ENCODE peak calls at places on chromosomes 16 and 17, in eight cellular contexts. T is activated CD8-positive, alpha-beta T cell treated with anti-CD3 and anti-CD28 coated beads for 36 hours; P is Right ventricle myocardium superior; N is right lobe of liver; Z is pancreas; G is RWPE2; X is HCT116; Q is gastroesophageal sphincter. C is an unnamed sample.

GRCh38 chr16:53888222-53888621 is 184.3 kb downstream of the FTO start:
- ATAC-seq in G (no peak), P (no peak), Z (no peak), X (no peak), T (no peak), Q (no peak), N (no peak), C (no peak)

GRCh38 chr16:12228607-12229499 is 252.3 kb downstream of the SNX29 start:
- ATAC-seq in P (peak), N (peak), Z (peak), T (peak), X (peak), G (peak), Q (peak), C (peak)

GRCh38 chr16:86299882-86300490 is 210.3 kb upstream of the FOXF1 start:
- ATAC-seq in N (no peak), G (no peak), X (no peak), Z (no peak), Q (no peak), T (no peak), P (no peak), C (no peak)

GRCh38 chr17:79874329-79874981 is 35.2 kb upstream of the CBX4 start:
- ATAC-seq in P (peak), Q (no peak), N (peak), G (peak), X (peak), Z (peak), T (peak), C (peak)

GRCh38 chr17:47670064-47670463 is 20.3 kb downstream of the KPNB1 start:
- ATAC-seq in Z (no peak), G (no peak), T (peak), P (no peak), Q (no peak), N (peak), X (no peak), C (no peak)

GRCh38 chr16:56189990-56190902 is 1.0 kb upstream of the GNAO1 start:
- ATAC-seq in Z (peak), N (peak), P (peak), Q (no peak), T (no peak), G (no peak), X (no peak), C (no peak)

GRCh38 chr16:13070268-13070667 is 168.9 kb downstream of the SHISA9 start:
- ATAC-seq in P (no peak), T (no peak), N (no peak), Q (no peak), G (no peak), X (no peak), Z (peak), C (no peak)

GRCh38 chr16:54068212-54068611 is 218.4 kb downstream of the IRX3 start:
- ATAC-seq in Q (no peak), Z (no peak), T (no peak), N (no peak), P (no peak), X (no peak), G (no peak), C (no peak)

GRCh38 chr17:49707246-49707607 is 537 bp downstream of the SLC35B1 start:
- ATAC-seq in G (no peak), Z (no peak), N (no peak), T (no peak), P (no peak), Q (no peak), X (no peak), C (peak)

GRCh38 chr17:43873091-43873490 is 26.1 kb downstream of the CD300LG start:
- ATAC-seq in Q (no peak), G (no peak), Z (no peak), X (no peak), N (no peak), P (no peak), T (no peak), C (no peak)

GRCh38 chr16:84742561-84743200 is 42.9 kb downstream of the USP10 start:
- ATAC-seq in P (no peak), N (no peak), Q (no peak), G (no peak), Z (no peak), X (no peak), T (no peak), C (no peak)

GRCh38 chr17:47225436-47225858 is 16.3 kb downstream of the MYL4 start:
- ATAC-seq in Q (peak), X (no peak), G (peak), N (peak), T (no peak), Z (peak), P (peak), C (peak)

GRCh38 chr16:84898447-84898846 is 78.7 kb downstream of the CRISPLD2 start:
- ATAC-seq in G (peak), T (peak), Q (peak), Z (peak), P (peak), X (no peak), N (no peak), C (no peak)

GRCh38 chr17:42953669-42954068 is 10.6 kb downstream of the AARSD1 start:
- ATAC-seq in G (no peak), T (no peak), P (no peak), X (no peak), N (no peak), Q (no peak), Z (peak), C (no peak)

GRCh38 chr17:58764373-58764772 is 8.7 kb downstream of the PPM1E start:
- ATAC-seq in Z (no peak), Q (no peak), T (no peak), P (no peak), G (no peak), N (no peak), X (no peak), C (no peak)

GRCh38 chr16:78961464-78961863 is 639.1 kb downstream of the MAF start:
- ATAC-seq in Z (no peak), Q (no peak), N (no peak), G (no peak), P (no peak), T (no peak), X (no peak), C (no peak)

GRCh38 chr17:40218006-40218739 is 931 bp upstream of the WIPF2 start:
- ATAC-seq in Z (no peak), P (no peak), Q (no peak), T (no peak), X (no peak), N (no peak), G (no peak), C (no peak)

GRCh38 chr16:57617604-57618111 is 10.8 kb upstream of the ADGRG1 start:
- ATAC-seq in X (no peak), Z (no peak), N (no peak), P (no peak), G (no peak), Q (no peak), T (no peak), C (no peak)

GRCh38 chr17:1473170-1473569 is 17.1 kb upstream of the CRK start:
- ATAC-seq in Z (no peak), N (peak), Q (no peak), T (peak), P (no peak), G (no peak), X (peak), C (peak)

GRCh38 chr17:21379080-21379711 is 3.0 kb downstream of the KCNJ12 start:
- ATAC-seq in X (no peak), N (no peak), Z (peak), G (no peak), P (peak), T (no peak), Q (no peak), C (no peak)

GRCh38 chr16:35391328-35391727 is 1931.9 kb downstream of the TP53TG3F start:
- ATAC-seq in N (peak), G (peak), Q (no peak), X (no peak), T (no peak), P (peak), Z (peak), C (peak)

GRCh38 chr16:88772871-88773811 is 11.9 kb downstream of the PIEZO1 start:
- ATAC-seq in Q (peak), G (no peak), X (no peak), P (peak), T (no peak), N (no peak), Z (peak), C (peak)

GRCh38 chr17:61209524-61209923 is 190.1 kb upstream of the TBX2 start:
- ATAC-seq in N (no peak), X (no peak), Z (no peak), G (no peak), T (no peak), Q (no peak), P (peak), C (no peak)

GRCh38 chr17:75326587-75326955 is 37.3 kb upstream of the SLC25A19 start:
- ATAC-seq in Q (no peak), X (no peak), N (no peak), Z (no peak), T (no peak), P (no peak), G (no peak), C (no peak)

GRCh38 chr17:9200699-9201359 is 179.5 kb downstream of the NTN1 start:
- ATAC-seq in X (no peak), Z (no peak), P (no peak), G (no peak), N (no peak), T (no peak), Q (no peak), C (no peak)

GRCh38 chr16:22307838-22308237 is 10.6 kb downstream of the POLR3E start:
- ATAC-seq in X (no peak), T (no peak), Z (no peak), P (no peak), Q (no peak), N (no peak), G (no peak), C (no peak)

GRCh38 chr17:60817187-60817586 is 139.5 kb downstream of the BCAS3 start:
- ATAC-seq in G (peak), X (no peak), N (no peak), T (no peak), Q (no peak), P (no peak), Z (no peak), C (peak)

GRCh38 chr17:13600475-13601316 is 1.0 kb downstream of the HS3ST3A1 start:
- ATAC-seq in T (no peak), P (peak), N (peak), Z (peak), X (no peak), Q (no peak), G (peak), C (peak)

GRCh38 chr17:40491486-40491885 is 9.9 kb downstream of the TNS4 start:
- ATAC-seq in Z (no peak), X (no peak), P (no peak), Q (no peak), T (no peak), N (no peak), G (peak), C (no peak)

GRCh38 chr16:57600048-57600835 is 28.2 kb upstream of the ADGRG1 start:
- ATAC-seq in Z (peak), Q (peak), T (peak), N (peak), X (peak), G (peak), P (peak), C (peak)

GRCh38 chr16:15879255-15879804 is 9.1 kb downstream of the CEP20 start:
- ATAC-seq in N (no peak), Z (peak), T (peak), X (no peak), P (no peak), G (peak), Q (peak), C (peak)

GRCh38 chr17:9020824-9021157 is 519 bp upstream of the NTN1 start:
- ATAC-seq in P (no peak), G (no peak), Q (no peak), Z (no peak), X (no peak), T (no peak), N (peak), C (no peak)

GRCh38 chr17:43645765-43646481 is 15.8 kb downstream of the MEOX1 start:
- ATAC-seq in P (peak), Q (peak), T (peak), G (peak), X (no peak), Z (peak), N (peak), C (no peak)

GRCh38 chr17:4003501-4004421 is 39.5 kb upstream of the ATP2A3 start:
- ATAC-seq in N (peak), X (no peak), T (no peak), Q (no peak), P (peak), G (no peak), Z (peak), C (peak)

C was measured in SK-N-SH treated with all-trans-retinoic acid at 6 μM for 48 hours.